ENCODE peak calls at places on chromosomes 16 and 17, in four cellular contexts. I, C, K and V are unnamed samples.
A peak's percentile ranks its signal among the peaks of the same experiment; 100 is the strongest.

GRCh38 chr17:37299257-37299985 is 76.4 kb upstream of the C17orf78 start:
- DNase-seq in K (no peak), C (no peak), I (no peak), V (no peak)

GRCh38 chr16:11824362-11824761 is 27.0 kb downstream of the RSL1D1 start:
- DNase-seq in K (no peak), I (no peak), C (peak; percentile 75), V (no peak)

GRCh38 chr17:62911106-62911505 is 54.9 kb upstream of the TANC2 start:
- DNase-seq in I (no peak), K (no peak), C (peak; percentile 11), V (no peak)

GRCh38 chr16:66521227-66521626 is 28.7 kb downstream of the TK2 start:
- DNase-seq in K (no peak), I (no peak), C (no peak), V (no peak)

GRCh38 chr17:62840871-62841270 is 32.8 kb upstream of the MARCHF10 start:
- DNase-seq in I (no peak), K (no peak), C (peak; percentile 46), V (no peak)

GRCh38 chr16:4664538-4665418 is 28.6 kb upstream of the NUDT16L1 start:
- DNase-seq in I (peak; percentile 47), K (no peak), C (no peak), V (no peak)

GRCh38 chr16:87921236-87921773 is 15.0 kb downstream of the CA5A start:
- DNase-seq in K (no peak), I (no peak), C (no peak), V (no peak)

GRCh38 chr17:71995570-71995969 is 125.2 kb upstream of the SOX9 start:
- DNase-seq in K (no peak), I (no peak), C (no peak), V (no peak)

GRCh38 chr17:29241015-29241963 is 5.4 kb upstream of the CRYBA1 start:
- DNase-seq in I (no peak), K (no peak), C (peak; percentile 71), V (no peak)

GRCh38 chr16:56932588-56933265 is 785 bp downstream of the HERPUD1 start:
- DNase-seq in K (peak; percentile 66), I (peak; percentile 27), C (peak; percentile 92), V (no peak)

GRCh38 chr17:79001190-79002020 is 8.2 kb downstream of the CANT1 start:
- DNase-seq in I (no peak), K (no peak), C (no peak), V (no peak)

GRCh38 chr17:79089720-79090502 is 15.3 kb downstream of the ENGASE start:
- DNase-seq in I (no peak), C (no peak), K (no peak), V (no peak)

GRCh38 chr17:1413281-1413791 is 13.3 kb upstream of the YWHAE start:
- DNase-seq in C (peak; percentile 88), I (no peak), K (no peak), V (no peak)

GRCh38 chr16:1428511-1428910 is 2.4 kb upstream of the PERCC1 start:
- DNase-seq in I (peak; percentile 19), C (no peak), K (peak; percentile 67), V (no peak)
- TF ChIP-seq CTCF in I (peak; percentile 25), C (peak; percentile 57), K (no peak), V (peak; percentile 43)

DNA sequence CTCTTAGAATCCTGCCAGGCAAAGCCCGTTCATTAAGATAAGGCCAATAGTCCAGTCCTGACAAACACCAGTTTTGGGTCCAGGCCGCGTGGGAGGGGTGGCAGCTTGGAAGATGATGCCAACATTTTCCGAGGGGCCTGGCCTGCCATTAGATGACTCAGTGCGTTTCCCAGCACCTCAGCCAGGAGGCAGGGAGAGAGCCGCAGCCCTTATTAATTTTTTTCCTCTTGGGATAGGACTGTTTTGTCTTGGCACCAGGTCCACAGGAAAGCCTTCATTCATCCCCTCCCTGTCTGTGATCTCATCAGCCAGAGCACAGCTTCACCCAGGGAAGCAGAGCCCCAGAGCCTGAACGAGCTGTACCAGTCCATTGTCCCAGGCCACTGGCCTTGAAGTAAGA is 4.7 kb upstream of the NDEL1 start:
- DNase-seq in K (no peak), C (peak; percentile 94), I (no peak), V (no peak)
- TF ChIP-seq CTCF in K (no peak), C (peak; percentile 14), I (no peak), V (no peak)

GRCh38 chr16:13510425-13511151 is 409.4 kb upstream of the ERCC4 start:
- DNase-seq in I (no peak), C (no peak), K (no peak), V (no peak)
- TF ChIP-seq CTCF in I (no peak), C (peak; percentile 35), K (peak; percentile 62), V (peak; percentile 15)

GRCh38 chr16:82738699-82739098 is 111.9 kb downstream of the CDH13 start:
- DNase-seq in I (no peak), K (no peak), C (no peak), V (no peak)
- TF ChIP-seq CTCF in I (no peak), K (no peak), C (peak; percentile 65), V (no peak)

GRCh38 chr17:49439673-49440571 is 25.2 kb upstream of the PHB1 start:
- DNase-seq in C (no peak), I (no peak), K (no peak), V (no peak)

GRCh38 chr17:49439305-49439672 is 24.6 kb upstream of the PHB1 start:
- DNase-seq in I (no peak), K (no peak), C (no peak), V (no peak)

GRCh38 chr17:49438439-49438861 is 23.8 kb upstream of the PHB1 start:
- DNase-seq in K (no peak), I (no peak), C (no peak), V (no peak)

GRCh38 chr17:49437696-49438438 is 23.2 kb upstream of the PHB1 start:
- DNase-seq in I (no peak), C (no peak), K (no peak), V (no peak)

GRCh38 chr17:49438885-49439284 is 24.2 kb upstream of the PHB1 start:
- DNase-seq in I (no peak), K (no peak), C (no peak), V (no peak)
- TF ChIP-seq CTCF in I (no peak), K (no peak), C (no peak), V (no peak)